ENCODE peak calls at places on chromosomes 2 and 18, in seven cellular contexts. W is RWPE2; L is CD4-positive, alpha-beta T cell; H is tibial nerve; U is hepatocyte; J is stomach; G is ascending aorta. E is an unnamed sample.

GRCh38 chr2:209239585-209239938 is 184.3 kb upstream of the MAP2 start:
- DNase-seq in W (no peak), L (no peak), H (no peak), U (no peak), J (no peak), G (no peak), E (no peak)

GRCh38 chr2:70698847-70699246 is 69.2 kb downstream of the ADD2 start:
- DNase-seq in W (no peak), L (no peak), H (no peak), U (no peak), J (no peak), G (no peak), E (no peak)

GRCh38 chr2:75528221-75528977 is 32.3 kb downstream of the EVA1A start:
- DNase-seq in W (no peak), L (no peak), H (no peak), U (no peak), J (no peak), G (no peak), E (no peak)

GRCh38 chr2:84302513-84303412 is 156.3 kb downstream of the SUCLG1 start:
- DNase-seq in W (no peak), L (no peak), H (no peak), U (peak; percentile 80), J (peak; percentile 34), G (no peak), E (no peak)

GRCh38 chr2:111176388-111176787 is 55.7 kb downstream of the BCL2L11 start:
- DNase-seq in W (no peak), L (no peak), H (no peak), U (no peak), J (peak; percentile 68), G (no peak), E (no peak)

GRCh38 chr2:160666019-160666676 is 172.5 kb upstream of the RBMS1 start:
- DNase-seq in W (no peak), L (no peak), H (no peak), U (peak; percentile 80), J (no peak), G (no peak), E (no peak)

GRCh38 chr2:20593072-20594034 is 57.5 kb downstream of the HS1BP3 start:
- DNase-seq in W (peak; percentile 88), L (no peak), H (no peak), U (peak; percentile 90), J (peak; percentile 69), G (peak; percentile 84), E (no peak)

GRCh38 chr2:101327863-101328394 is 19.4 kb upstream of the RNF149 start:
- DNase-seq in W (peak; percentile 78), L (no peak), H (no peak), U (peak; percentile 42), J (peak; percentile 84), G (no peak), E (no peak)

GRCh38 chr2:71615769-71616730 is 162.7 kb downstream of the DYSF start:
- DNase-seq in W (peak; percentile 11), L (no peak), H (no peak), U (no peak), J (peak; percentile 7), G (peak; percentile 42), E (no peak)

GRCh38 chr2:176068037-176068832 is 15.5 kb downstream of the EVX2 start:
- DNase-seq in W (no peak), L (no peak), H (no peak), U (no peak), J (no peak), G (no peak), E (no peak)
- H3K9me3 ChIP-seq in W (no peaks in the 10 kb centered on the region), L (no peaks in the 10 kb centered on the region), H (no peaks in the 10 kb centered on the region), U (no peaks in the 10 kb centered on the region), J (peaks cover 7% of the 10 kb centered on the region), G (no peaks in the 10 kb centered on the region), E (peaks cover 2% of the 10 kb centered on the region)

DNA sequence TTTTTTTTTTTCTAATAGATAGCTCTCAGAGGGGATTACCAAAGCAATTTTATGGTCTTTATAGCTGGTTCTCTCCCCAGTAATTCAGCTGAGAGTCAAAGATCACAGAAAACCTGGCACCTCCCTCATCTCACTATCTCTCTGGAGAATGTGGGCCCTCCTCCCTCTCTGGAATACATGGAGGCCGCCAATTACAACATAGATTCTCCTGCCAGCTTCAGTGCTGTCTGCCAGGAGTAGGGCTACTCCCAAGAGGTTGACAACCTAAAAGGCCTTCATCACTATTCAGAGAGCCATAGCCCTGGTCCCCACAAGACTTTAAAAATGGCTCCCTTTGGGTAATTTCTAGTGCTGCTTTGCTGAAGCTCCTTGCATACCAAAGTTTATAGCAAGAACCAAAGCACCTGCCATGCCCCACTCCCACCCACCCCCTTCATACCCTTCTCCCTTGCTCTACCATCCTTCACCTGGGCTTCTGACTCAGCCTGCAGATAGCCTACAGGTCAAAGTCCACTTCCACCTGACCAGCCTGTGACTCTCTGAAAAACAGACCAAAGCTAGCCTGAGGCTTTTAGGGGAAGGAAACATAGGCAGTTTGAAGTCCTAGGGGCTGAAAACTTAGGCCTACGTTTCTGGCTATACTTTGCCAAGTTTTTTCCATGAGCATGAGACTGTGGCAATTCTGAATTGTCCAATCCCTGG is 472.2 kb downstream of the TNS1 start:
- DNase-seq in W (no peak), L (no peak), H (no peak), U (peak; percentile 58), J (no peak), G (no peak), E (no peak)
- H3K9me3 ChIP-seq in W (no peaks in the 10 kb centered on the region), L (no peaks in the 10 kb centered on the region), H (no peaks in the 10 kb centered on the region), U (no peaks in the 10 kb centered on the region), J (no peaks in the 10 kb centered on the region), G (no peaks in the 10 kb centered on the region), E (no peaks in the 10 kb centered on the region)

GRCh38 chr2:112829931-112830330 is 6.6 kb downstream of the IL1B start:
- DNase-seq in W (no peak), L (no peak), H (no peak), U (no peak), J (no peak), G (no peak), E (no peak)

GRCh38 chr2:112831956-112832567 is 4.5 kb downstream of the IL1B start:
- DNase-seq in W (no peak), L (no peak), H (no peak), U (no peak), J (no peak), G (no peak), E (no peak)

GRCh38 chr2:112830469-112830868 is 6.1 kb downstream of the IL1B start:
- DNase-seq in W (no peak), L (no peak), H (no peak), U (no peak), J (no peak), G (no peak), E (no peak)

GRCh38 chr2:112833532-112833931 is 3.0 kb downstream of the IL1B start:
- DNase-seq in W (no peak), L (no peak), H (no peak), U (no peak), J (no peak), G (no peak), E (no peak)

DNA sequence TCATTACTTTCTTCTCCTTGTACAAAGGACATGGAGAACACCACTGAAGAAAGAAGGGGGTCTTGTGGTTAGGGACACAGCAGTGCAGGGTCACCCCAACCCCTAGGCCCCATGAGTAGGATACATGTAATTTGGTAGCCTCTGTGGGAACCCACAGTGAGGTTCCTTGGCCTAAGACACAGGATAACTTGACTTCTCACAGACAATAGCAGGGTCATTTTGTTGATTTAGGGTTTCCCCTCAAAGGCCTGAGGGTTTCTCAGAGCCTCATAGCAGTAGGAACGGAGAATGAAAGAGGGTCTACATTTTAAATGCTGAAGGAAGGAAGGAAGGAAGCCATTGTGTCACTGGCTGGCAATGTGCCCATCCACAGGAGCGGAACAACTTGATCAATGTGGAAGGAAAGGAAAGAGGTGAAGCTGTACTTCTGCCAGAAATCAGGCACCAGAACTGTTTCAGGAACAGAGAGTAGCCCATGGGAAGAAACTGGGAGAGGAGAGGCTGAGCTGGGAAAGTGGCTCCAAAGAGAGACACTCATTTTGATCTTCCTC is 5.1 kb downstream of the IL1B start:
- DNase-seq in W (no peak), L (no peak), H (no peak), U (no peak), J (no peak), G (no peak), E (no peak)
- H3K9me3 ChIP-seq in W (no peaks in the 10 kb centered on the region), L (no peaks in the 10 kb centered on the region), H (no peaks in the 10 kb centered on the region), U (no peaks in the 10 kb centered on the region), J (no peaks in the 10 kb centered on the region), G (no peaks in the 10 kb centered on the region), E (no peaks in the 10 kb centered on the region)

GRCh38 chr18:79384151-79384807 is 11.5 kb upstream of the NFATC1 start:
- DNase-seq in W (no peak), L (no peak), H (no peak), U (no peak), J (no peak), G (no peak), E (no peak)
- H3K9me3 ChIP-seq in W (no peaks in the 10 kb centered on the region), L (no peaks in the 10 kb centered on the region), H (no peaks in the 10 kb centered on the region), U (no peaks in the 10 kb centered on the region), J (no peaks in the 10 kb centered on the region), G (no peaks in the 10 kb centered on the region), E (no peaks in the 10 kb centered on the region)

GRCh38 chr2:125424386-125424785 is 1231.6 kb upstream of the GYPC start:
- DNase-seq in W (no peak), L (no peak), H (no peak), U (no peak), J (no peak), G (no peak), E (no peak)

GRCh38 chr2:125418483-125418882 is 1237.5 kb upstream of the GYPC start:
- DNase-seq in W (no peak), L (no peak), H (no peak), U (no peak), J (no peak), G (no peak), E (no peak)
- H3K9me3 ChIP-seq in W (no peaks in the 10 kb centered on the region), L (no peaks in the 10 kb centered on the region), H (no peaks in the 10 kb centered on the region), U (no peaks in the 10 kb centered on the region), J (no peaks in the 10 kb centered on the region), G (no peaks in the 10 kb centered on the region), E (no peaks in the 10 kb centered on the region)

GRCh38 chr2:79554899-79555298 is 42.0 kb downstream of the CTNNA2 start:
- DNase-seq in W (no peak), L (no peak), H (no peak), U (no peak), J (no peak), G (no peak), E (no peak)

GRCh38 chr2:79547568-79547967 is 34.7 kb downstream of the CTNNA2 start:
- DNase-seq in W (no peak), L (no peak), H (no peak), U (no peak), J (no peak), G (no peak), E (no peak)

GRCh38 chr2:79552653-79553052 is 39.8 kb downstream of the CTNNA2 start:
- DNase-seq in W (no peak), L (no peak), H (no peak), U (no peak), J (no peak), G (no peak), E (no peak)
- H3K9me3 ChIP-seq in W (peaks cover 5% of the 10 kb centered on the region), L (peaks cover 28% of the 10 kb centered on the region), H (peaks cover 5% of the 10 kb centered on the region), U (no peaks in the 10 kb centered on the region), J (peaks cover 31% of the 10 kb centered on the region), G (no peaks in the 10 kb centered on the region), E (no peaks in the 10 kb centered on the region)

E was measured in T-helper 17 cell.